ENCODE peak calls at places on chromosomes 11 and 22, in seven cellular contexts. C is lower leg skin, H is IMR-90, A is spleen, S is gastrocnemius medialis, O is uterus, L is A549. V is an unnamed sample.

GRCh38 chr11:107928767-107929507 is 689 bp downstream of the RAB39A start:
- DNase-seq in L (no peak), A (peak), H (no peak), O (no peak), S (no peak), C (peak), V (no peak)

GRCh38 chr11:119743041-119743440 is 14.0 kb upstream of the NECTIN1 start:
- DNase-seq in C (no peak), A (peak), L (no peak), H (no peak), O (no peak), S (no peak), V (peak)

GRCh38 chr11:75103380-75104026 is 6.8 kb upstream of the OR2AT4 start:
- DNase-seq in H (peak), S (no peak), C (no peak), O (no peak), A (no peak), L (no peak), V (no peak)

GRCh38 chr11:93715797-93716396 is 25.4 kb downstream of the TAF1D start:
- DNase-seq in L (no peak), O (no peak), C (no peak), S (no peak), A (no peak), H (no peak), V (no peak)

GRCh38 chr22:26589367-26589844 is 526 bp downstream of the TPST2 start:
- DNase-seq in H (peak), C (no peak), O (peak), A (peak), L (no peak), S (no peak), V (peak)

GRCh38 chr11:109249597-109249996 is 172.4 kb upstream of the C11orf87 start:
- DNase-seq in A (no peak), L (no peak), S (no peak), O (no peak), H (no peak), C (no peak), V (no peak)

GRCh38 chr11:129815596-129816461 is at the start of gene TMEM45B:
- DNase-seq in L (no peak), C (no peak), O (no peak), A (peak), H (no peak), S (no peak), V (peak)

GRCh38 chr11:123561046-123561781 is 93.2 kb downstream of the SCN3B start:
- DNase-seq in H (peak), L (no peak), C (no peak), A (no peak), S (no peak), O (peak), V (peak)

GRCh38 chr11:118953265-118953664 is 2.8 kb upstream of the UPK2 start:
- DNase-seq in O (no peak), H (peak), A (peak), S (no peak), L (no peak), C (no peak), V (no peak)

GRCh38 chr11:125959931-125960330 is 14.1 kb downstream of the VSIG10L2 start:
- DNase-seq in L (no peak), H (no peak), C (peak), A (no peak), S (no peak), O (no peak), V (no peak)

GRCh38 chr11:3735827-3736226 is 61.5 kb downstream of the NUP98 start:
- DNase-seq in A (no peak), S (no peak), C (no peak), L (no peak), H (peak), O (no peak), V (no peak)

GRCh38 chr11:118889796-118890195 is 6.1 kb downstream of the CXCR5 start:
- DNase-seq in O (peak), H (no peak), L (no peak), C (no peak), S (no peak), A (no peak), V (peak)

GRCh38 chr11:75280227-75280671 is 39.7 kb downstream of the TPBGL start:
- DNase-seq in A (peak), L (peak), H (peak), S (peak), O (peak), C (peak), V (peak)

GRCh38 chr11:47765086-47765485 is 2.1 kb downstream of the FNBP4 start:
- DNase-seq in S (no peak), C (no peak), H (peak), O (no peak), A (no peak), L (no peak), V (no peak)

GRCh38 chr11:128135451-128135850 is 451.9 kb downstream of the ETS1 start:
- DNase-seq in L (no peak), H (no peak), A (no peak), C (no peak), S (no peak), O (no peak), V (no peak)

GRCh38 chr11:123302751-123303195 is 107.7 kb upstream of the CLMP start:
- DNase-seq in C (no peak), O (no peak), L (no peak), H (peak), S (no peak), A (no peak), V (no peak)

GRCh38 chr11:67311556-67312082 is 8.3 kb downstream of the SSH3 start:
- DNase-seq in O (no peak), H (no peak), A (peak), C (peak), S (no peak), L (no peak), V (no peak)

GRCh38 chr11:16987205-16987568 is 27.0 kb downstream of the PLEKHA7 start:
- DNase-seq in C (no peak), A (no peak), L (no peak), O (no peak), H (no peak), S (no peak), V (peak)

GRCh38 chr11:8365542-8365941 is 101.9 kb upstream of the LMO1 start:
- DNase-seq in A (peak), O (no peak), S (no peak), L (no peak), H (no peak), C (no peak), V (no peak)

GRCh38 chr11:128549256-128549944 is 38.0 kb downstream of the ETS1 start:
- DNase-seq in C (no peak), H (no peak), L (no peak), S (peak), A (peak), O (peak), V (peak)

GRCh38 chr11:113876074-113876797 is 864 bp upstream of the USP28 start:
- DNase-seq in O (peak), H (no peak), S (no peak), A (peak), C (peak), L (no peak), V (no peak)

GRCh38 chr11:119796363-119797060 is 67.5 kb upstream of the NECTIN1 start:
- DNase-seq in A (peak), S (no peak), C (no peak), H (no peak), O (no peak), L (no peak), V (no peak)

GRCh38 chr11:111845256-111846028 is 25.9 kb downstream of the ALG9 start:
- DNase-seq in L (no peak), S (no peak), H (no peak), C (no peak), A (no peak), O (no peak), V (no peak)

GRCh38 chr11:15824060-15824459 is 532.3 kb downstream of the SOX6 start:
- DNase-seq in S (no peak), O (no peak), C (no peak), H (peak), A (no peak), L (no peak), V (no peak)

GRCh38 chr11:111694851-111695250 is 71.3 kb downstream of the PPP2R1B start:
- DNase-seq in L (no peak), S (no peak), O (no peak), C (no peak), H (peak), A (no peak), V (no peak)

GRCh38 chr11:18750944-18751343 is 25.0 kb upstream of the IGSF22 start:
- DNase-seq in L (no peak), S (no peak), C (no peak), O (no peak), A (no peak), H (no peak), V (no peak)

GRCh38 chr11:106399075-106399500 is 321.6 kb downstream of the AASDHPPT start:
- DNase-seq in C (peak), O (peak), S (peak), A (no peak), H (peak), L (peak), V (peak)

GRCh38 chr11:102064316-102064715 is 17.1 kb downstream of the CFAP300 start:
- DNase-seq in L (no peak), C (no peak), S (no peak), H (no peak), O (no peak), A (no peak), V (no peak)

GRCh38 chr11:125679397-125679796 is 1.2 kb downstream of the ACRV1 start:
- DNase-seq in A (no peak), O (no peak), H (peak), L (no peak), C (no peak), S (no peak), V (no peak)

GRCh38 chr11:117678651-117679407 is 118.2 kb downstream of the DSCAML1 start:
- DNase-seq in H (no peak), L (no peak), A (no peak), C (no peak), O (no peak), S (no peak), V (no peak)

GRCh38 chr22:33204408-33204807 is 146.2 kb upstream of the SYN3 start:
- DNase-seq in C (no peak), S (no peak), O (no peak), L (no peak), H (no peak), A (no peak), V (no peak)

GRCh38 chr11:79249341-79249993 is 191.4 kb downstream of the TENM4 start:
- DNase-seq in C (no peak), A (no peak), L (no peak), S (no peak), O (no peak), H (peak), V (no peak)

DNA sequence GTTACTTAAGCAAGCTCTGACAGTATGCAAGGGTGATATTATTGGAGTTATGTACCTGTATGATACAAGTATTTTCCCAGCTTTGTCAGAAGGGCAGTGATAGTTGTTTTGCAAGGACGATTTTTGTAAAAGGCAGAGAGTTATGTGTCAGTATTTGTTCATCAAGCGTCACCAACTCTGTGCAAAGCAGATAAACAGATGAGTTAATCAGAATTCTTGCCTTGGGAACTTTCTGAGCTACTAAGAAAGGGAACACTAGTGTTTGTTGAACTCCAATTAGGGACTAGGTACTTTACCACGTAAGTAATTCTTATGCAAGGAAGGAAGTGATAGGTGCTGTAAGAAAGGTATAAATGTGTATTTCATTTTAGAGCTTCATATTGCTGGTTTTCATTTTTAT is 1.5 kb downstream of the USP47 start:
- DNase-seq in L (peak), S (no peak), A (no peak), C (no peak), O (no peak), H (peak), V (no peak)
- TF ChIP-seq POLR2A in L (no peak), S (peak), A (no peak), C (no peak), O (no peak), H (peak), V (no peak)

GRCh38 chr11:33881651-33882279 is 10.1 kb downstream of the LMO2 start:
- DNase-seq in C (no peak), A (no peak), H (no peak), S (no peak), O (no peak), L (no peak), V (no peak)
- TF ChIP-seq POLR2A in C (no peak), A (no peak), H (no peak), S (no peak), O (no peak), L (no peak), V (no peak)

GRCh38 chr22:40967120-40967760 is 16.1 kb downstream of the RBX1 start:
- DNase-seq in H (no peak), S (no peak), A (no peak), O (no peak), C (peak), L (no peak), V (no peak)

GRCh38 chr22:40960137-40960536 is 9.0 kb downstream of the RBX1 start:
- DNase-seq in H (no peak), S (no peak), O (no peak), L (no peak), A (no peak), C (no peak), V (no peak)

GRCh38 chr22:40966683-40967082 is 15.5 kb downstream of the RBX1 start:
- DNase-seq in C (peak), O (no peak), H (no peak), L (no peak), S (no peak), A (no peak), V (peak)

GRCh38 chr22:40965936-40966557 is 14.9 kb downstream of the RBX1 start:
- DNase-seq in H (no peak), C (peak), O (no peak), L (no peak), A (no peak), S (no peak), V (no peak)
- TF ChIP-seq POLR2A in H (no peak), C (no peak), O (no peak), L (no peak), A (no peak), S (no peak), V (no peak)

DNA sequence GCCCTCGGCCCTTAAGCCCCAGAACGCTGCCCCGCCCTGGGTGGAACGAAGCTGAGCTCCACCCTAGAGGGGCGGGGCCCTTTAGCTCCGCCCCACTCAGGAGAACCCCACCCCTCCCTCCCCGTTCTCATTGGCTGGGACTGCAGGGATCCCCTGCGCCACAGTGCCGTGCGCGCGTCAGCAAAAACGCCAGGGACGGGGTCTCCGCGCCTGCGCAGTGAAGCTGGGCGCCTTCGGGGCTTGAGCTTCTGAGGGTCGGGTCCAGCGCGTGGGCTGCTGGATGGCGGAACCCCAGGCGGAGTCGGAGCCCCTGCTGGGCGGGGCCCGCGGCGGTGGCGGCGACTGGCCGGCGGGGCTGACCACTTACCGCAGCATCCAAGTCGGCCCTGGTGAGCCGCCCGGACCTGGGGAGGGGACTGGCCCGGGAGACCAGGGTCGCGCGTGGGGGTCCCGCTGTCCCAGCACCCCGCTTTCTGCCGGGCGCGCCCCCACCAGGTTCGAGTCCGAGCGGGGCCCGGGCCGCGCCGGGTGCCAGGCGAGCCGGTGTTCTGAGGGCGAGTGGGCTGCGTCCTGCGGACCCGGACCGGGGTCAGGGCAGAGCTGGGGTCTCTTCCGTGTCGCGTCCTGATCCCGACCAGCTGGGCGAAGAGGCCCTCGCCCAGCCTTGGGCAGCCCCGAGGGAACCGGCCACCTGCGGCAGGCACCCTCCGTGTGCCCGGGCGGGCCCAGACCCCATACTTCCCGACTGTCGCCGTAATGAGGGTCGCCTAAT is at the start of gene TPCN2:
- DNase-seq in H (peak), O (peak), A (peak), C (peak), S (peak), L (peak), V (peak)
- TF ChIP-seq POLR2A in H (peak), O (peak), A (no peak), C (no peak), S (peak), L (peak), V (peak)

GRCh38 chr11:77421041-77421723 is 52.7 kb downstream of the PAK1 start:
- DNase-seq in C (no peak), O (no peak), L (no peak), A (no peak), S (no peak), H (no peak), V (no peak)

GRCh38 chr11:77422690-77423089 is 51.2 kb downstream of the PAK1 start:
- DNase-seq in C (no peak), L (no peak), H (no peak), A (no peak), S (no peak), O (no peak), V (no peak)

GRCh38 chr11:77423624-77424023 is 50.3 kb downstream of the PAK1 start:
- DNase-seq in A (no peak), O (no peak), H (no peak), L (no peak), C (no peak), S (no peak), V (no peak)

GRCh38 chr11:77428598-77428997 is 45.3 kb downstream of the PAK1 start:
- DNase-seq in S (no peak), O (no peak), H (no peak), C (no peak), L (no peak), A (no peak), V (no peak)

GRCh38 chr11:77424639-77425038 is 49.3 kb downstream of the PAK1 start:
- DNase-seq in S (no peak), A (no peak), O (no peak), H (no peak), L (no peak), C (no peak), V (no peak)
- TF ChIP-seq POLR2A in S (no peak), A (no peak), O (no peak), H (no peak), L (no peak), C (no peak), V (no peak)

GRCh38 chr11:115502636-115503082 is 1.6 kb downstream of the CADM1 start:
- DNase-seq in H (no peak), L (no peak), A (no peak), O (peak), C (no peak), S (no peak), V (no peak)

GRCh38 chr11:115503083-115503885 is 931 bp downstream of the CADM1 start:
- DNase-seq in A (peak), O (peak), L (peak), S (peak), H (peak), C (peak), V (peak)

GRCh38 chr11:115503886-115504278 is 333 bp downstream of the CADM1 start:
- DNase-seq in L (peak), O (no peak), S (no peak), C (no peak), A (peak), H (no peak), V (no peak)

GRCh38 chr11:115505165-115505564 is 950 bp upstream of the CADM1 start:
- DNase-seq in O (no peak), S (no peak), L (peak), H (no peak), C (no peak), A (no peak), V (peak)

GRCh38 chr11:115504279-115505158 is at the start of gene CADM1:
- DNase-seq in A (peak), H (peak), L (peak), S (peak), C (peak), O (peak), V (peak)
- TF ChIP-seq POLR2A in A (peak), H (peak), L (peak), S (peak), C (no peak), O (peak), V (peak)

GRCh38 chr11:2582958-2583604 is 116.7 kb downstream of the KCNQ1OT1 start:
- DNase-seq in L (no peak), A (peak), O (no peak), C (peak), S (no peak), H (no peak), V (peak)
- TF ChIP-seq POLR2A in L (no peak), A (no peak), O (no peak), C (no peak), S (no peak), H (no peak), V (no peak)

GRCh38 chr22:29979645-29980303 is 96.8 kb downstream of the MTMR3 start:
- DNase-seq in O (no peak), H (no peak), A (no peak), C (no peak), L (no peak), S (no peak), V (no peak)
- TF ChIP-seq POLR2A in O (no peak), H (no peak), A (no peak), C (no peak), L (no peak), S (no peak), V (no peak)